ENCODE peak calls at places on chromosomes 5 and 9, in nine cellular contexts. C is fibroblast of villous mesenchyme; T is dorsolateral prefrontal cortex; H is AG09309; Z is PC-3; G is CD8-positive, alpha-beta T cell; F is K562; A is neural progenitor cell; N is nephron progenitor cell. L is an unnamed sample.
A peak's percentile ranks its signal among the peaks of the same experiment; 100 is the strongest.

GRCh38 chr9:111860443-111860842 is 36.2 kb upstream of the UGCG start:
- DNase-seq in F (no peak), H (no peak), T (no peak), A (no peak), Z (peak; percentile 16), G (no peak), C (peak; percentile 88), N (no peak), L (no peak)

GRCh38 chr9:98251554-98251953 is 3.9 kb downstream of the TBC1D2 start:
- DNase-seq in F (no peak), T (no peak), Z (peak; percentile 80), H (peak; percentile 41), C (peak; percentile 71), G (no peak), A (no peak), N (no peak), L (no peak)

GRCh38 chr9:37187713-37188439 is 67.5 kb downstream of the ZCCHC7 start:
- DNase-seq in F (no peak), H (no peak), G (no peak), N (no peak), Z (no peak), C (no peak), T (no peak), A (no peak), L (no peak)

GRCh38 chr9:132985489-132985888 is 7.0 kb downstream of the GFI1B start:
- DNase-seq in F (no peak), A (no peak), N (no peak), G (no peak), T (no peak), C (no peak), Z (no peak), H (no peak), L (no peak)

GRCh38 chr5:65209341-65209740 is 272.4 kb downstream of the ADAMTS6 start:
- DNase-seq in A (no peak), Z (peak; percentile 84), F (no peak), T (no peak), H (peak; percentile 88), N (no peak), C (peak; percentile 58), G (no peak), L (no peak)

GRCh38 chr9:135480071-135480941 is 724 bp downstream of the PPP1R26 start:
- DNase-seq in H (no peak), Z (peak; percentile 52), G (no peak), N (peak; percentile 60), A (peak; percentile 65), T (peak; percentile 58), F (peak; percentile 56), C (peak; percentile 41), L (no peak)

GRCh38 chr5:128144491-128144890 is 60.9 kb downstream of the SLC12A2 start:
- DNase-seq in F (no peak), G (no peak), C (peak; percentile 33), N (no peak), Z (no peak), T (no peak), A (no peak), H (no peak), L (no peak)

GRCh38 chr5:90873033-90873517 is 314.5 kb downstream of the ADGRV1 start:
- DNase-seq in Z (no peak), F (no peak), C (peak; percentile 6), N (no peak), H (no peak), A (no peak), G (no peak), T (no peak), L (no peak)

GRCh38 chr5:139652788-139653241 is 4.7 kb downstream of the CXXC5 start:
- DNase-seq in N (no peak), G (no peak), T (no peak), H (no peak), Z (no peak), C (peak; percentile 75), F (no peak), A (no peak), L (no peak)

GRCh38 chr5:122415481-122416120 is 103.6 kb downstream of the SNCAIP start:
- DNase-seq in G (no peak), H (peak; percentile 53), N (peak; percentile 57), T (peak; percentile 67), F (peak; percentile 22), C (peak; percentile 78), A (peak; percentile 83), Z (peak; percentile 61), L (no peak)

GRCh38 chr5:57441557-57441956 is 41.1 kb downstream of the ACTBL2 start:
- DNase-seq in F (peak; percentile 77), C (peak; percentile 97), G (no peak), Z (peak; percentile 30), T (no peak), H (peak; percentile 96), N (no peak), A (no peak), L (no peak)

GRCh38 chr5:16666861-16667481 is 50.2 kb upstream of the RETREG1 start:
- DNase-seq in H (no peak), Z (peak; percentile 50), C (peak; percentile 22), T (peak; percentile 56), A (peak; percentile 29), N (no peak), G (peak; percentile 66), F (no peak), L (no peak)
- TF ChIP-seq CTCF in H (peak; percentile 41), Z (peak; percentile 84), C (peak; percentile 35), T (peak; percentile 52), A (peak; percentile 53), N (peak; percentile 20), G (peak; percentile 59), F (peak; percentile 34), L (peak; percentile 70)

DNA sequence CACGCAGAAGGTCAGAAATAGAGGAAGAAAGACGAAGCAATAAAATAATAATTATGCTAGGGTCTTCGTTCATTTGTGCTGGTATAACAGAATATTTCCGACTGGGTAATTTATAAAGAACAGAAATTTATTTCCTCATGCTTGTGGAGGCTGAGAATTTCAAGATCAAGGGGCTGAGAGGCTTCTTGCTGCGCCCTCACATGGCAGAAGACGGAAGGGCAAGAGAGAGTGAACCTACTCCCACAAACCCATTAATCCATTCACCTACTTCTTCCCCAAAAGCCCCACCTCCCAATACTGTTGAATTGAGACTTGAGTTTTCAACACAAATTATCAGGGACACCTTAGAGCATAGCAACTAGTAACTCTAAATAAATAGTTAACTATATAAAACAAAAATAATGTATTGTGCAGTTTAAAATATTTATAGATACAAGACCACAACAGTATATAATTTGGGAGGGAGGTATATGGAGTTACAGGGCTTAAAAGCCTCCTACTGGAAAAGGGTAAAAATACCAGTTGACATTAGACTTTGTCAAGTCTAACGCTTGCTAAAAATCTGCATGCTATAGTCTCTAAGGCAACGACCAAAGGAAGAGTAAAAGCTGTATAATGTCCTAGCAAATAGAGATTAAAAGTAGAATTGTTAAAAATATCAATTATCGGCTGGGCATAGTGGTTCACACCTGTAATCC is 40.3 kb upstream of the NAA35 start:
- DNase-seq in Z (peak; percentile 37), F (peak; percentile 25), C (peak; percentile 59), N (peak; percentile 55), A (peak; percentile 45), T (no peak), H (no peak), G (no peak), L (no peak)
- TF ChIP-seq CTCF in Z (peak; percentile 46), F (peak; percentile 51), C (peak; percentile 60), N (peak; percentile 64), A (peak; percentile 69), T (no peak), H (peak; percentile 78), G (peak; percentile 57), L (peak; percentile 75)

GRCh38 chr9:14323969-14324366 is 10.0 kb upstream of the NFIB start:
- DNase-seq in H (no peak), Z (no peak), C (no peak), T (no peak), F (no peak), N (no peak), A (no peak), G (no peak), L (no peak)

GRCh38 chr9:14322211-14323082 is 8.5 kb upstream of the NFIB start:
- DNase-seq in T (peak; percentile 92), C (peak; percentile 90), Z (peak; percentile 90), F (peak; percentile 85), N (peak; percentile 90), A (peak; percentile 95), G (peak; percentile 69), H (no peak), L (peak; percentile 95)

GRCh38 chr9:14320272-14321245 is 6.6 kb upstream of the NFIB start:
- DNase-seq in H (peak; percentile 78), N (no peak), G (no peak), Z (peak; percentile 83), A (no peak), C (peak; percentile 98), F (peak; percentile 35), T (no peak), L (no peak)

GRCh38 chr9:14323083-14323968 is 9.4 kb upstream of the NFIB start:
- DNase-seq in T (no peak), N (no peak), F (no peak), H (no peak), Z (peak; percentile 44), G (no peak), C (no peak), A (no peak), L (no peak)

GRCh38 chr9:14321517-14322125 is 7.7 kb upstream of the NFIB start:
- DNase-seq in H (no peak), C (no peak), G (no peak), N (no peak), F (no peak), A (peak; percentile 23), Z (no peak), T (no peak), L (no peak)
- TF ChIP-seq CTCF in H (no peak), C (no peak), G (no peak), N (no peak), F (no peak), A (no peak), Z (no peak), T (no peak), L (no peak)

GRCh38 chr5:154163327-154163997 is 27.1 kb upstream of the GALNT10 start:
- DNase-seq in T (no peak), G (no peak), N (no peak), Z (no peak), H (no peak), C (no peak), A (peak; percentile 42), F (no peak), L (no peak)

GRCh38 chr5:154166901-154167791 is 23.4 kb upstream of the GALNT10 start:
- DNase-seq in Z (peak; percentile 22), A (peak; percentile 54), G (no peak), H (no peak), N (no peak), F (no peak), C (no peak), T (no peak), L (no peak)

GRCh38 chr5:154168395-154168794 is 22.1 kb upstream of the GALNT10 start:
- DNase-seq in T (no peak), Z (no peak), F (no peak), H (no peak), N (no peak), A (no peak), C (no peak), G (no peak), L (no peak)

GRCh38 chr5:154164182-154164581 is 26.4 kb upstream of the GALNT10 start:
- DNase-seq in H (no peak), F (no peak), T (no peak), N (no peak), A (no peak), G (no peak), Z (no peak), C (no peak), L (no peak)

DNA sequence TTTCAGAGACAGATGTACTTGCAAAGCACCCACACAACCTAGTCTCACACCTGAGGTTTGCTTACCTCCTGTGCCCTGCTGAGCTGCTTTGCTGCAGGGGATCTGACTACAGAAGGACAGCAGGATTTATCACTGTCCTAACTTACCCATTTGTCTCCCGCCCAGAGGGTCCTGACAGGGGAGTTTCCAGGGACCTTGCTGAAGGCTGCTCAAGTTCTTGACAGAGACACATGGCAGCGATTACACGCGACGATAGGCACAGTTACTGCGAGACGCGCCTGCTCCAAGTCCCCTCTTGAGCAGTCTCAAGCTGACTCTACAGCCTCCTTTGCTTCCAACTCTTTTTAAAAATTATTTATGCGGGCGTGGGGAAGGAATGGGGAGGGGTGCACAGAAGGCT is 24.6 kb upstream of the GALNT10 start:
- DNase-seq in A (peak; percentile 37), T (no peak), H (no peak), N (peak; percentile 70), G (no peak), C (no peak), Z (no peak), F (no peak), L (no peak)
- TF ChIP-seq CTCF in A (no peak), T (no peak), H (no peak), N (no peak), G (no peak), C (no peak), Z (no peak), F (no peak), L (no peak)

L was measured in chondrocyte.